ENCODE peak calls at places on chromosome 11, in four cellular contexts. C is occipital lobe, P is RCC 7860, T is GM10248. B is an unnamed sample.

GRCh38 chr11:75668508-75669297 is at the start of gene MAP6:
- DNase-seq in C (peak), P (no peak), T (peak), B (peak)

GRCh38 chr11:2860636-2861035 is 24.9 kb downstream of the CDKN1C start:
- DNase-seq in C (no peak), P (peak), T (peak), B (no peak)

GRCh38 chr11:76805206-76805913 is 22.2 kb downstream of the TSKU start:
- DNase-seq in C (no peak), P (no peak), T (peak), B (peak)

GRCh38 chr11:3823762-3824506 is 15.6 kb downstream of the PGAP2 start:
- DNase-seq in C (no peak), P (no peak), T (no peak), B (no peak)

GRCh38 chr11:69915501-69916250 is 96.5 kb upstream of the FGF3 start:
- DNase-seq in C (no peak), P (no peak), T (peak), B (peak)

GRCh38 chr11:1305063-1305495 is 4.4 kb downstream of the TOLLIP start:
- DNase-seq in C (no peak), P (no peak), T (no peak), B (peak)

GRCh38 chr11:32451808-32452207 is 16.5 kb upstream of the WT1 start:
- DNase-seq in C (no peak), P (no peak), T (no peak), B (no peak)

GRCh38 chr11:45264839-45265515 is 21.2 kb downstream of the SYT13 start:
- DNase-seq in C (no peak), P (peak), T (no peak), B (no peak)

GRCh38 chr11:12914401-12914912 is 94.7 kb upstream of the RASSF10 start:
- DNase-seq in C (peak), P (no peak), T (peak), B (peak)

GRCh38 chr11:72751293-72752087 is 718 bp downstream of the ARAP1 start:
- DNase-seq in C (no peak), P (no peak), T (no peak), B (no peak)

GRCh38 chr11:2788751-2789140 is 89.0 kb upstream of the KCNQ1OT1 start:
- DNase-seq in C (no peak), P (no peak), T (no peak), B (peak)

GRCh38 chr11:110131386-110132123 is 38.4 kb downstream of the ZC3H12C start:
- DNase-seq in C (no peak), P (no peak), T (no peak), B (no peak)

GRCh38 chr11:71447791-71448256 is 369 bp downstream of the DHCR7 start:
- DNase-seq in C (no peak), P (no peak), T (peak), B (peak)

GRCh38 chr11:47854667-47855066 is 6.5 kb upstream of the NUP160 start:
- DNase-seq in C (no peak), P (no peak), T (peak), B (no peak)

GRCh38 chr11:116829525-116830183 is at the start of gene APOC3:
- DNase-seq in C (no peak), P (no peak), T (no peak), B (no peak)

GRCh38 chr11:132944557-132944920 is 587.8 kb downstream of the OPCML start:
- DNase-seq in C (no peak), P (no peak), T (no peak), B (no peak)

GRCh38 chr11:118530683-118531596 is at the start of gene TMEM25:
- DNase-seq in C (peak), P (no peak), T (peak), B (peak)

GRCh38 chr11:78414321-78415051 is 3.1 kb downstream of the GAB2 start:
- DNase-seq in C (no peak), P (no peak), T (no peak), B (no peak)

GRCh38 chr11:103807806-103808205 is 228.6 kb upstream of the DDI1 start:
- DNase-seq in C (no peak), P (no peak), T (no peak), B (no peak)

GRCh38 chr11:119794141-119794665 is 65.2 kb upstream of the NECTIN1 start:
- DNase-seq in C (no peak), P (no peak), T (no peak), B (no peak)

GRCh38 chr11:121721961-121722360 is 269.2 kb upstream of the SORL1-AS1 start:
- DNase-seq in C (no peak), P (no peak), T (no peak), B (no peak)

GRCh38 chr11:7088921-7089320 is at the start of gene RBMXL2:
- DNase-seq in C (no peak), P (no peak), T (no peak), B (no peak)

GRCh38 chr11:103448966-103449365 is 339.7 kb downstream of the DYNC2H1 start:
- DNase-seq in C (no peak), P (no peak), T (no peak), B (no peak)

GRCh38 chr11:123363556-123363955 is 66.5 kb upstream of the GRAMD1B start:
- DNase-seq in C (no peak), P (no peak), T (no peak), B (no peak)